ENCODE peak calls at places on chromosomes 12 and 14, in nine cellular contexts. J, B, M, V, X, C, E, Z and G are unnamed samples.

GRCh38 chr12:64232201-64232600 is 10.1 kb upstream of the KICS2 start:
- DNase-seq in Z (no peak), M (no peak), J (no peak), V (no peak), E (no peak), C (no peak), X (peak; percentile 23), B (no peak), G (no peak)

GRCh38 chr14:57692671-57693070 is 173.2 kb downstream of the SLC35F4 start:
- DNase-seq in J (no peak), M (peak; percentile 8), X (peak; percentile 57), B (no peak), Z (no peak), C (no peak), V (no peak), E (no peak), G (no peak)

GRCh38 chr12:29782821-29783772 is 645 bp downstream of the TMTC1 start:
- DNase-seq in V (peak; percentile 70), E (peak; percentile 30), J (no peak), M (no peak), C (peak; percentile 83), B (no peak), Z (peak; percentile 45), X (peak; percentile 29), G (peak; percentile 88)

GRCh38 chr12:43795716-43796282 is 10.3 kb downstream of the TWF1 start:
- DNase-seq in E (peak; percentile 39), X (no peak), V (no peak), M (peak; percentile 26), J (no peak), C (no peak), Z (no peak), B (no peak), G (no peak)

GRCh38 chr14:95519699-95520098 is 3.2 kb upstream of the SYNE3 start:
- DNase-seq in J (peak; percentile 50), Z (peak; percentile 82), C (peak; percentile 86), E (peak; percentile 73), V (peak; percentile 83), M (no peak), B (no peak), X (peak; percentile 83), G (peak; percentile 97)

GRCh38 chr14:102817942-102818940 is 41.0 kb downstream of the TRAF3 start:
- DNase-seq in C (no peak), J (no peak), M (no peak), V (no peak), B (no peak), E (no peak), Z (no peak), X (no peak), G (no peak)

GRCh38 chr14:70130498-70130897 is 58.3 kb downstream of the SLC8A3 start:
- DNase-seq in C (no peak), Z (no peak), X (no peak), E (no peak), J (no peak), B (no peak), V (no peak), M (no peak), G (no peak)

GRCh38 chr12:109729837-109730200 is 16.2 kb downstream of the FAM222A start:
- DNase-seq in X (no peak), C (peak; percentile 29), Z (no peak), V (peak; percentile 49), M (no peak), E (no peak), J (no peak), B (no peak), G (no peak)

GRCh38 chr12:75813066-75813465 is 218.5 kb downstream of the PHLDA1 start:
- DNase-seq in C (no peak), V (no peak), Z (no peak), B (no peak), M (no peak), J (no peak), X (no peak), E (no peak), G (no peak)

GRCh38 chr12:56104815-56105476 is 587 bp downstream of the PA2G4 start:
- DNase-seq in V (no peak), J (no peak), X (no peak), Z (peak; percentile 30), C (peak; percentile 56), M (no peak), B (no peak), E (no peak), G (no peak)

GRCh38 chr12:101338087-101338486 is 58.2 kb downstream of the UTP20 start:
- DNase-seq in B (no peak), C (no peak), J (no peak), V (no peak), X (no peak), M (no peak), E (no peak), Z (no peak), G (no peak)